ENCODE peak calls at places on chromosome 20, in eight cellular contexts. E, U, W, I, H, R, Z and M are unnamed samples.

GRCh38 chr20:53413188-53413631 is 180.4 kb downstream of the ZNF217 start:
- DNase-seq in R (peak), E (no peak), W (no peak), U (no peak), Z (no peak), I (no peak), H (peak), M (peak)

GRCh38 chr20:11992426-11992825 is 74.7 kb downstream of the BTBD3 start:
- DNase-seq in I (no peak), W (no peak), H (no peak), R (no peak), Z (no peak), E (peak), U (no peak), M (no peak)

GRCh38 chr20:18523066-18523465 is 15.3 kb downstream of the SEC23B start:
- DNase-seq in U (no peak), R (no peak), H (no peak), E (no peak), W (no peak), Z (no peak), I (no peak), M (no peak)

GRCh38 chr20:46202758-46203509 is 84.8 kb downstream of the CD40 start:
- DNase-seq in R (no peak), H (no peak), Z (peak), I (peak), W (no peak), E (peak), U (no peak), M (no peak)

GRCh38 chr20:1623501-1624250 is 3.9 kb upstream of the SIRPB1 start:
- DNase-seq in H (no peak), E (no peak), R (no peak), W (no peak), Z (no peak), U (no peak), I (no peak), M (no peak)

GRCh38 chr20:11728937-11729336 is 188.8 kb upstream of the BTBD3 start:
- DNase-seq in Z (no peak), H (no peak), R (no peak), I (no peak), U (no peak), E (no peak), W (no peak), M (no peak)

GRCh38 chr20:16107172-16107870 is 465.9 kb downstream of the KIF16B start:
- DNase-seq in I (no peak), H (no peak), W (no peak), R (no peak), U (no peak), E (no peak), Z (no peak), M (peak)

GRCh38 chr20:56513096-56513806 is 11.3 kb upstream of the FAM209A start:
- DNase-seq in Z (no peak), H (peak), E (no peak), I (no peak), W (no peak), R (no peak), U (no peak), M (peak)

GRCh38 chr20:32820698-32821378 is 1.1 kb downstream of the MAPRE1 start:
- DNase-seq in Z (no peak), R (no peak), U (peak), W (no peak), E (no peak), H (no peak), I (peak), M (no peak)

GRCh38 chr20:20003088-20003954 is 13.8 kb upstream of the NAA20 start:
- DNase-seq in Z (peak), W (no peak), H (peak), I (peak), U (no peak), E (no peak), R (no peak), M (no peak)

GRCh38 chr20:59016795-59017492 is 2.3 kb upstream of the TUBB1 start:
- DNase-seq in U (no peak), R (no peak), W (no peak), Z (no peak), E (no peak), H (peak), I (no peak), M (no peak)

GRCh38 chr20:47353697-47354387 is 2.7 kb downstream of the ZMYND8 start:
- DNase-seq in U (no peak), R (no peak), H (no peak), W (no peak), Z (peak), E (no peak), I (no peak), M (no peak)

GRCh38 chr20:14498809-14499208 is 161.4 kb upstream of the FLRT3 start:
- DNase-seq in Z (no peak), H (no peak), U (no peak), W (no peak), I (no peak), E (no peak), R (no peak), M (peak)

GRCh38 chr20:39067526-39068216 is 105.5 kb downstream of the DHX35 start:
- DNase-seq in I (peak), H (no peak), R (no peak), E (no peak), W (peak), Z (peak), U (no peak), M (no peak)

GRCh38 chr20:967796-968742 is 34.0 kb downstream of the RSPO4 start:
- DNase-seq in W (no peak), U (no peak), R (no peak), H (peak), I (peak), Z (peak), E (no peak), M (peak)

GRCh38 chr20:19890358-19891117 is 126.6 kb upstream of the NAA20 start:
- DNase-seq in I (peak), E (no peak), Z (no peak), W (no peak), H (no peak), R (no peak), U (no peak), M (no peak)

GRCh38 chr20:59955131-59955796 is 3.0 kb upstream of the CDH26 start:
- DNase-seq in U (no peak), I (peak), Z (no peak), H (peak), R (peak), W (no peak), E (no peak), M (peak)

GRCh38 chr20:41276317-41276751 is 41.2 kb downstream of the ZHX3 start:
- DNase-seq in H (no peak), U (no peak), E (peak), W (no peak), Z (peak), R (no peak), I (no peak), M (no peak)

GRCh38 chr20:17556842-17557674 is 12.8 kb upstream of the DSTN start:
- DNase-seq in I (peak), E (no peak), H (peak), W (no peak), Z (peak), U (no peak), R (peak), M (no peak)

GRCh38 chr20:828987-829386 is 4.5 kb upstream of the FAM110A start:
- DNase-seq in R (no peak), I (no peak), W (no peak), U (no peak), E (no peak), H (no peak), Z (no peak), M (no peak)

GRCh38 chr20:8032499-8032898 is 12.9 kb upstream of the TMX4 start:
- DNase-seq in U (no peak), I (no peak), W (no peak), H (no peak), E (no peak), R (no peak), Z (no peak), M (no peak)

GRCh38 chr20:54044156-54044555 is 26.2 kb downstream of the BCAS1 start:
- DNase-seq in W (no peak), H (peak), U (no peak), I (peak), R (no peak), E (no peak), Z (peak), M (no peak)

GRCh38 chr20:49161428-49162152 is 26.5 kb downstream of the STAU1 start:
- DNase-seq in E (no peak), H (peak), U (no peak), I (peak), Z (no peak), R (no peak), W (no peak), M (no peak)

GRCh38 chr20:51425347-51426106 is 117.0 kb downstream of the NFATC2 start:
- DNase-seq in I (no peak), Z (no peak), E (no peak), R (no peak), U (peak), H (no peak), W (no peak), M (no peak)

GRCh38 chr20:31602779-31603441 is 2.2 kb upstream of the ID1 start:
- DNase-seq in U (peak), R (no peak), I (peak), W (no peak), H (peak), Z (peak), E (no peak), M (no peak)

GRCh38 chr20:50286609-50287008 is 96.0 kb downstream of the CEBPB start:
- DNase-seq in W (no peak), H (peak), Z (peak), R (peak), I (peak), U (no peak), E (no peak), M (peak)
- H3K4me3 ChIP-seq in W (no peak), H (no peak), Z (no peak), R (peak), I (no peak), U (no peak), E (no peak), M (no peak)

DNA sequence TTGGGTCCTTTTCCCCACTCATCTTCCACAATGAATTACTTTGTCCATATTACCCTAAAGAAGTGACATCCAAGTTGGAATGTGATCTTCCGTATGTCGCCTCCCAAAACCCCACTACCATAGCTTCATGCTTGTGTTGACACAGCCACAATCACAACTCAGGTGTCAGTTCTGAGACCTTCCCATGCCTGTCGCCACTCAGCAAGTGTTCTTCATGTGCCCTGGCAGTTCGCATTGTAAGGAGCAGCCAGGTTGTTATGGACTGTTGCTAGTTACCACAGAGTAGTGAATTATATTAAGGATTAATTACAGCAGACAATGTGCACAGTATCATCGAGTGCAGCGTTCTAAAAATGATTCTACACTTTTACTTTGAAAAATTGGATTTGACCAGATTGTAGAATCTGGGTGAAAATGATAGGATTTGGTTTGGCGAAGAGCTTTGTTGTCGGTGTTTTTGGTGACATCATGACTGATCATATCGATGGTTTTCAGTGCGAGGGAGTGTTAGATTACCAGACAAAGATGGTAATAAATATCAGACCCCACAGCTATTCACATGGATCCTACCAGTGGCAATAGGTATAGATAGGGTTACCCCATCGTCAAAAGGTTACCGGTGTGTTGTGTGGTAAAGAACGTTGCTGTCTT is 1.7 kb downstream of the PCMTD2 start:
- DNase-seq in E (no peak), W (no peak), U (no peak), R (no peak), I (no peak), Z (no peak), H (no peak), M (no peak)
- H3K4me3 ChIP-seq in E (peak), W (no peak), U (peak), R (peak), I (peak), Z (peak), H (no peak), M (no peak)

GRCh38 chr20:57618766-57619052 is 1.5 kb downstream of the ZBP1 start:
- DNase-seq in R (no peak), W (no peak), I (no peak), E (no peak), H (no peak), U (no peak), Z (no peak), M (no peak)
- H3K4me3 ChIP-seq in R (no peak), W (no peak), I (no peak), E (no peak), H (no peak), U (peak), Z (no peak), M (no peak)

GRCh38 chr20:10637062-10637559 is 36.7 kb downstream of the JAG1 start:
- DNase-seq in H (peak), I (peak), U (no peak), E (no peak), W (no peak), R (peak), Z (peak), M (no peak)
- H3K4me3 ChIP-seq in H (no peak), I (no peak), U (no peak), E (no peak), W (no peak), R (no peak), Z (no peak), M (no peak)

GRCh38 chr20:6766433-6766832 is 1.1 kb upstream of the BMP2 start:
- DNase-seq in H (no peak), W (no peak), E (no peak), Z (no peak), I (no peak), R (no peak), U (no peak), M (no peak)

GRCh38 chr20:6767166-6767535 is 335 bp upstream of the BMP2 start:
- DNase-seq in H (no peak), R (no peak), I (no peak), W (no peak), Z (no peak), U (no peak), E (peak), M (no peak)

GRCh38 chr20:6767536-6768227 is at the start of gene BMP2:
- DNase-seq in Z (peak), I (peak), H (peak), W (no peak), E (no peak), U (no peak), R (peak), M (peak)

GRCh38 chr20:6768228-6769185 is 1.0 kb downstream of the BMP2 start:
- DNase-seq in R (peak), W (no peak), Z (peak), U (no peak), H (peak), I (peak), E (no peak), M (peak)

DNA sequence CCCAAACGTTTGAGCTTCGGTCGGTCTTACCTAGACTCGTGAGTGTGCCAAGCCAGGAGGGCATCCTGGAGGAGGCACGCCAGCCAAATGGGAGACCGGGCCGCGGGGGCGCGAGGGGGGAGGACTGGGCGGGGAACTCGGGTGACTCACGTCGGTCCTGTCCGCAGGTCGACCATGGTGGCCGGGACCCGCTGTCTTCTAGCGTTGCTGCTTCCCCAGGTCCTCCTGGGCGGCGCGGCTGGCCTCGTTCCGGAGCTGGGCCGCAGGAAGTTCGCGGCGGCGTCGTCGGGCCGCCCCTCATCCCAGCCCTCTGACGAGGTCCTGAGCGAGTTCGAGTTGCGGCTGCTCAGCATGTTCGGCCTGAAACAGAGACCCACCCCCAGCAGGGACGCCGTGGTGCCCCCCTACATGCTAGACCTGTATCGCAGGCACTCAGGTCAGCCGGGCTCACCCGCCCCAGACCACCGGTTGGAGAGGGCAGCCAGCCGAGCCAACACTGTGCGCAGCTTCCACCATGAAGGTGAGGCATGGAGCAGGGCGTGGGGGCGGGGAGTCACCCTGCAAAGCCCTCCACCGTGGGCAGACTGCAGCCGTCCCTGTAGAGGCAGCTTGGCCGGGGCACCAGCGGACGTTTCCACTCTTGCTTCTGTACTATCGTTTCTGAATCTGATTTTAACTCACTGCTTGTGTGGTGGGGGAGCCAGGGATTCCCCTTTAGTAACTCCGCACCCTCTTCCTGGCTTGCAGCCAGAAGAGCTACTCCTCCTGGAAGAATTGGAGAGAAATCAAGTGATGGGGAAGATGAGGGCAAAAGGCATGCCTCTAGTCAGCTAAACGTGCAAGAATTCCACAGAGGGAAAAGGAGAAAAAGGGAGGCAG is 2.7 kb downstream of the BMP2 start:
- DNase-seq in E (peak), U (no peak), W (no peak), I (peak), H (peak), R (peak), Z (peak), M (peak)
- H3K4me3 ChIP-seq in E (peak), U (no peak), W (peak), I (peak), H (peak), R (peak), Z (peak), M (peak)

GRCh38 chr20:63537525-63538203 is 488 bp upstream of the PTK6 start:
- DNase-seq in W (peak), U (peak), R (peak), E (peak), H (peak), I (peak), Z (peak), M (peak)

GRCh38 chr20:63536997-63537524 is at the start of gene PTK6:
- DNase-seq in W (no peak), H (peak), I (no peak), R (peak), E (no peak), Z (no peak), U (peak), M (no peak)

GRCh38 chr20:63534427-63534830 is 2.7 kb downstream of the PTK6 start:
- DNase-seq in E (no peak), Z (no peak), H (no peak), I (no peak), W (no peak), U (peak), R (no peak), M (no peak)

GRCh38 chr20:63534831-63535651 is 2.1 kb downstream of the PTK6 start:
- DNase-seq in R (peak), H (peak), E (no peak), W (no peak), I (peak), Z (peak), U (peak), M (no peak)

GRCh38 chr20:63536241-63536977 is 767 bp downstream of the PTK6 start:
- DNase-seq in U (peak), R (no peak), E (no peak), W (no peak), Z (peak), I (peak), H (peak), M (no peak)
- H3K4me3 ChIP-seq in U (no peak), R (no peak), E (no peak), W (no peak), Z (no peak), I (no peak), H (peak), M (no peak)

GRCh38 chr20:61803903-61804804 is 261.5 kb downstream of the TAF4 start:
- DNase-seq in H (no peak), E (no peak), R (peak), Z (peak), W (no peak), U (no peak), I (peak), M (peak)
- H3K4me3 ChIP-seq in H (peak), E (peak), R (no peak), Z (no peak), W (peak), U (no peak), I (peak), M (no peak)

DNA sequence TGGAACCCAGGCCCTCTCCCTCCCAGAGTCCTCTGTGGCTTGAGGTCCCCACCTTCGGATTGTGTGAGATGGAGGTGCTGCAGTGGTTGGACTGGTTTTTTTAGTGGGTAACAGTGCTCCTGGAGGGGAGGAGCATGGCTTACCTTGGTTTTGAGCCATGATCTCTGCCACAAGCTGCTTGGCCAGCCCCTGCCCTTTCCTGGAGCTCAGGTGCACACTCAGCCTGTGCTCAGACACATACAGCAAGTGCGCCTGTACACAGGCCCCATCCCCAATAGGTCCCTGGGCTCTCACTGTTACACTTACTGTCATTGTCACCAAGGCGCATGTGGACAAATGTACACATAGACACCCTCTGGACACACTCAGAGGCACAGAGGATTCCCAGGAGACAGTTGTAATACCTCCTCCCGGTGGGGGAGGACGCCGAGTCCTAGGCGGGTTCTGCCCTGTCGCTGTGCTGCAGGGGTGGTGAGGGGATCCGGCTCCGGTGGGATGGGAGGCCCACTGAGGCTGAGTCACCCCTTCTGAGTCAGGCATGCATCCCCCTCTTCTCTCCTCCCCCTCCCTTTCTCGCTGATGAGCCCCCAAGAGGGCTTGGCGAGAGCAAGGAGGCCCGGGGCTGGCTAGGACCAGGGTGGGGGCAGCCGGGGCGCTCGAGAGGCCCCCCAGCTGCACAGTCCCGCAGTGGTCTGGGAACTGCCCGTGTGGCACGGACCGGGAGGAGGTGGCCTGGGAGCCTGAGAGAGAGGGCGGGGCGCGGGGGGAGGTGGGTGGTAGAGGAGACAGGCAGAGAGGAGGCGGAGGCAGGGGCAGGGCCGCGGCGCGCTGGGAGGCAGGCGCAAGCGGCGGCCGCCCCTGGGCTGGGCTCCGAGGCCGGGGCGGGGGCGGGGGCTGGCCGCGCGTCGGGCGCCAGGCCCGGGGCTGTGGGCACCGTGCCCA is 515 bp upstream of the EPB41L1 start:
- DNase-seq in R (peak), I (peak), E (peak), H (peak), U (no peak), Z (peak), W (no peak), M (peak)
- H3K4me3 ChIP-seq in R (peak), I (peak), E (peak), H (peak), U (no peak), Z (peak), W (peak), M (peak)

GRCh38 chr20:62475027-62475818 is 572 bp downstream of the GATA5 start:
- DNase-seq in Z (no peak), H (no peak), R (no peak), E (no peak), U (no peak), W (no peak), I (no peak), M (peak)
- H3K4me3 ChIP-seq in Z (no peak), H (no peak), R (peak), E (peak), U (no peak), W (no peak), I (no peak), M (peak)